ENCODE peak calls at places on chromosome 14, in seven cellular contexts. Y, G, F, P, U, K and T are unnamed samples.

GRCh38 chr14:53278602-53279506 is 125.7 kb upstream of the DDHD1 start:
- DNase-seq in U (no peak), F (no peak), Y (no peak), K (peak; percentile 45), G (no peak), P (no peak), T (no peak)

GRCh38 chr14:71600309-71600708 is 331.9 kb upstream of the RGS6 start:
- DNase-seq in G (no peak), K (no peak), U (no peak), P (no peak), F (no peak), Y (no peak), T (no peak)

GRCh38 chr14:75518625-75519024 is 3.6 kb upstream of the BATF start:
- DNase-seq in K (no peak), G (no peak), P (peak; percentile 66), F (no peak), Y (no peak), U (no peak), T (peak; percentile 23)

GRCh38 chr14:50926851-50927386 is 17.4 kb downstream of the PYGL start:
- DNase-seq in G (no peak), F (no peak), U (no peak), K (no peak), Y (no peak), P (no peak), T (no peak)

GRCh38 chr14:22973217-22974032 is 8.9 kb downstream of the AJUBA start:
- DNase-seq in K (no peak), G (peak; percentile 90), F (no peak), Y (no peak), P (peak; percentile 69), U (peak; percentile 65), T (peak; percentile 78)

GRCh38 chr14:101184104-101184455 is 280.6 kb upstream of the RTL1 start:
- DNase-seq in G (no peak), F (no peak), K (no peak), Y (no peak), P (no peak), U (no peak), T (no peak)

GRCh38 chr14:51079085-51079484 is 15.8 kb downstream of the TRIM9 start:
- DNase-seq in U (no peak), F (no peak), Y (no peak), K (no peak), P (no peak), G (no peak), T (no peak)

GRCh38 chr14:36301159-36301558 is 19.3 kb downstream of the MBIP start:
- DNase-seq in Y (no peak), F (no peak), G (peak; percentile 17), K (no peak), U (peak; percentile 31), P (no peak), T (no peak)

GRCh38 chr14:21102472-21103164 is 1.8 kb downstream of the TMEM253 start:
- DNase-seq in Y (no peak), P (peak; percentile 34), F (no peak), U (no peak), K (no peak), G (peak; percentile 59), T (no peak)

GRCh38 chr14:102822311-102822863 is 45.1 kb downstream of the TRAF3 start:
- DNase-seq in G (no peak), Y (no peak), K (no peak), F (no peak), U (no peak), P (no peak), T (no peak)

GRCh38 chr14:102516531-102517411 is 7.2 kb upstream of the ANKRD9 start:
- DNase-seq in Y (no peak), U (peak; percentile 73), G (peak; percentile 99), P (peak; percentile 83), K (no peak), F (peak; percentile 74), T (peak; percentile 47)

GRCh38 chr14:99273025-99273723 is 1.2 kb upstream of the BCL11B start:
- DNase-seq in K (no peak), F (no peak), P (peak; percentile 68), G (peak; percentile 89), Y (no peak), U (no peak), T (peak; percentile 90)

GRCh38 chr14:99272669-99273024 is 650 bp upstream of the BCL11B start:
- DNase-seq in Y (no peak), G (no peak), U (no peak), K (no peak), P (no peak), F (no peak), T (no peak)

GRCh38 chr14:99275222-99275584 is 3.2 kb upstream of the BCL11B start:
- DNase-seq in F (no peak), P (no peak), K (no peak), G (no peak), U (no peak), Y (no peak), T (no peak)

GRCh38 chr14:99274346-99275221 is 2.6 kb upstream of the BCL11B start:
- DNase-seq in F (peak; percentile 46), U (no peak), K (no peak), G (peak; percentile 94), Y (peak; percentile 53), P (peak; percentile 97), T (peak; percentile 98)

GRCh38 chr14:99273724-99274345 is 1.8 kb upstream of the BCL11B start:
- DNase-seq in U (no peak), K (no peak), G (peak; percentile 80), P (no peak), Y (no peak), F (no peak), T (peak; percentile 56)
- H3K4me3 ChIP-seq in U (no peak overlapping the region), K (peak overlapping the region; percentile 34), G (peak overlapping the region; percentile 54), P (peak overlapping the region; percentile 44), Y (peak overlapping the region; percentile 37), F (no peak overlapping the region), T (peak overlapping the region; percentile 85)

GRCh38 chr14:63203618-63204406 is 431 bp upstream of the RHOJ start:
- DNase-seq in U (peak; percentile 66), Y (peak; percentile 74), G (peak; percentile 58), F (peak; percentile 28), P (peak; percentile 77), K (peak; percentile 98), T (peak; percentile 95)
- TF ChIP-seq CTCF in U (no peak), Y (no peak), G (peak; percentile 25), F (no peak), P (no peak), K (peak; percentile 49), T (peak; percentile 45)

GRCh38 chr14:89264196-89264800 is 152.7 kb downstream of the FOXN3 start:
- DNase-seq in U (peak; percentile 3), F (no peak), Y (no peak), K (no peak), P (no peak), G (no peak), T (no peak)
- H3K27ac ChIP-seq in U (no peak overlapping the region), F (no peak overlapping the region), Y (peak overlapping the region; percentile 74), K (no peak overlapping the region), P (no peak overlapping the region), G (no peak overlapping the region), T (no peak overlapping the region)

GRCh38 chr14:80941241-80942157 is at the start of gene CEP128:
- DNase-seq in Y (peak; percentile 97), K (peak; percentile 95), G (peak; percentile 93), P (peak; percentile 96), U (peak; percentile 97), F (peak; percentile 93), T (peak; percentile 97)

GRCh38 chr14:80942158-80942738 is 710 bp upstream of the CEP128 start:
- DNase-seq in P (no peak), U (no peak), G (no peak), F (no peak), Y (no peak), K (no peak), T (no peak)

GRCh38 chr14:80944861-80945617 is 3.5 kb upstream of the CEP128 start:
- DNase-seq in G (no peak), U (no peak), Y (no peak), P (no peak), F (no peak), K (no peak), T (no peak)

GRCh38 chr14:80940146-80940545 is 1.4 kb downstream of the CEP128 start:
- DNase-seq in F (no peak), K (no peak), U (no peak), P (no peak), G (no peak), Y (no peak), T (no peak)
- H3K4me3 ChIP-seq in F (no peak overlapping the region), K (no peak overlapping the region), U (no peak overlapping the region), P (no peak overlapping the region), G (no peak overlapping the region), Y (no peak overlapping the region), T (no peak overlapping the region)

GRCh38 chr14:85572021-85572420 is 42.1 kb downstream of the FLRT2 start:
- DNase-seq in K (no peak), F (no peak), U (no peak), G (no peak), Y (no peak), P (no peak), T (no peak)

GRCh38 chr14:85562630-85563029 is 32.7 kb downstream of the FLRT2 start:
- DNase-seq in Y (no peak), U (no peak), K (no peak), F (no peak), G (no peak), P (no peak), T (no peak)

GRCh38 chr14:85564841-85565527 is 35.0 kb downstream of the FLRT2 start:
- DNase-seq in U (no peak), P (no peak), Y (no peak), G (peak; percentile 76), F (no peak), K (no peak), T (no peak)

GRCh38 chr14:85565862-85566296 is 35.9 kb downstream of the FLRT2 start:
- DNase-seq in F (no peak), K (no peak), Y (no peak), P (no peak), G (no peak), U (no peak), T (peak; percentile 35)

DNA sequence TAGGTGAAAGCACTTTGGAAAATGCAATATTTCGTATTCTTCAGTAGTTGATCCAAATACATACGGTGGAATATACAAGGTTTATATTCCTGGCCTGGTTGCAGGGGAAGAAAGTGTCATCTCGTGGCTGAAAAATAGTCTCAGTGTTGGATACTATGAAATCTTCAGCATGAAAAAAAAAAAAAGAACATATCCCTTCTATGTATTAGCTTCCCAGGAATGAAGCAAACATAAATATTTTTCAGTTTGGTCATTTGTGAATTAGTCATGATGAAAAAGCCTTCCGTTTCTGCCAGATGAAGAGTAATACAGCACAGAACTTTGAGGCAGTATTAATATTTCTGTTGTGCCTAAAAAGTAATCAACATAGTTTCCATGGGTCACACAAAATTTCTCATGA is 36.7 kb downstream of the FLRT2 start:
- DNase-seq in P (no peak), F (no peak), U (no peak), G (peak; percentile 9), Y (no peak), K (peak; percentile 53), T (no peak)
- TF ChIP-seq CTCF in P (no peak), F (no peak), U (no peak), G (no peak), Y (no peak), K (no peak), T (no peak)

GRCh38 chr14:94213741-94214140 is 39.6 kb downstream of the PPP4R4 start:
- DNase-seq in Y (no peak), K (no peak), U (no peak), F (no peak), P (no peak), G (no peak), T (no peak)
- H3K27ac ChIP-seq in Y (no peak overlapping the region), K (no peak overlapping the region), U (no peak overlapping the region), F (no peak overlapping the region), P (no peak overlapping the region), G (no peak overlapping the region), T (no peak overlapping the region)

GRCh38 chr14:46490150-46490769 is 161.3 kb downstream of the RPL10L start:
- DNase-seq in K (no peak), P (peak; percentile 57), F (no peak), Y (no peak), G (no peak), U (no peak), T (peak; percentile 48)
- H3K4me3 ChIP-seq in K (no peak overlapping the region), P (no peak overlapping the region), F (no peak overlapping the region), Y (no peak overlapping the region), G (no peak overlapping the region), U (no peak overlapping the region), T (no peak overlapping the region)